ENCODE peak calls at places on chromosomes 13 and 19, in seven cellular contexts. O, J, G, S, W, C and K are unnamed samples. For H3K9me3, the result is how much of the 10 kb centered on the place peaks cover.

GRCh38 chr19:18109731-18110671 is 12.4 kb downstream of the MAST3 start:
- DNase-seq in O (peak), J (peak), G (peak), C (peak), W (peak), S (peak), K (no peak)

GRCh38 chr19:40143612-40144011 is 47.6 kb upstream of the MAP3K10 start:
- DNase-seq in S (no peak), O (peak), C (no peak), J (no peak), W (no peak), G (no peak), K (no peak)

GRCh38 chr13:30352121-30352520 is 44.8 kb upstream of the KATNAL1 start:
- DNase-seq in W (no peak), O (no peak), C (no peak), J (no peak), S (no peak), G (no peak), K (no peak)

GRCh38 chr19:51016798-51017683 is 2.5 kb downstream of the KLK10 start:
- DNase-seq in O (peak), C (peak), S (peak), J (peak), G (peak), W (no peak), K (no peak)

GRCh38 chr13:39682788-39683187 is 27.3 kb downstream of the COG6 start:
- DNase-seq in J (no peak), W (no peak), G (no peak), C (no peak), S (no peak), O (no peak), K (no peak)

GRCh38 chr19:50745221-50745620 is 22.1 kb downstream of the CLEC11A start:
- DNase-seq in J (no peak), S (no peak), G (no peak), C (no peak), O (no peak), W (no peak), K (no peak)

GRCh38 chr13:86020350-86021002 is 221.3 kb upstream of the SLITRK6 start:
- DNase-seq in C (no peak), W (no peak), S (no peak), G (peak), O (no peak), J (peak), K (no peak)

GRCh38 chr19:16575861-16576689 is 3.9 kb upstream of the SLC35E1 start:
- DNase-seq in O (no peak), G (no peak), J (no peak), C (no peak), S (no peak), W (no peak), K (no peak)

GRCh38 chr13:73940098-73940497 is 194.1 kb downstream of the KLF12 start:
- DNase-seq in W (peak), C (no peak), O (no peak), G (no peak), J (no peak), S (no peak), K (no peak)

GRCh38 chr13:114064516-114065140 is 67.8 kb downstream of the RASA3 start:
- DNase-seq in W (peak), S (peak), J (peak), O (no peak), G (peak), C (peak), K (peak)

GRCh38 chr19:55461974-55462628 is 659 bp upstream of the ISOC2 start:
- DNase-seq in W (no peak), S (no peak), J (peak), G (peak), C (no peak), O (no peak), K (no peak)

GRCh38 chr13:64568748-64569147 is 2661.4 kb downstream of the PCDH9 start:
- DNase-seq in G (no peak), C (no peak), O (no peak), J (no peak), S (no peak), W (no peak), K (no peak)

GRCh38 chr19:40530091-40530901 is 46.4 kb upstream of the SHKBP1 start:
- DNase-seq in C (no peak), J (no peak), W (no peak), S (peak), O (no peak), G (peak), K (no peak)

GRCh38 chr19:10136936-10137335 is 17.2 kb upstream of the EIF3G start:
- DNase-seq in C (no peak), J (no peak), W (no peak), G (no peak), S (no peak), O (no peak), K (no peak)

GRCh38 chr19:16749326-16749725 is 29.7 kb downstream of the NWD1 start:
- DNase-seq in S (no peak), J (no peak), C (no peak), G (no peak), O (no peak), W (no peak), K (no peak)

GRCh38 chr19:46902402-46902766 is 41.6 kb downstream of the ARHGAP35 start:
- DNase-seq in G (no peak), C (peak), S (no peak), O (no peak), J (peak), W (no peak), K (peak)

GRCh38 chr19:55179570-55180484 is at the start of gene SYT5:
- DNase-seq in S (peak), O (peak), J (peak), G (peak), C (no peak), W (no peak), K (no peak)

GRCh38 chr19:11451942-11452813 is 16.7 kb downstream of the PRKCSH start:
- DNase-seq in O (no peak), C (no peak), W (no peak), J (no peak), G (peak), S (peak), K (no peak)

GRCh38 chr19:29542776-29543175 is 17.0 kb downstream of the VSTM2B start:
- DNase-seq in O (no peak), C (no peak), W (no peak), G (no peak), J (no peak), S (no peak), K (no peak)

GRCh38 chr19:741506-742131 is 9.3 kb upstream of the MISP start:
- DNase-seq in S (peak), J (peak), C (no peak), G (peak), W (no peak), O (no peak), K (no peak)

GRCh38 chr13:28466151-28466550 is 28.8 kb downstream of the FLT1 start:
- DNase-seq in J (peak), G (no peak), C (no peak), O (no peak), S (no peak), W (no peak), K (no peak)

GRCh38 chr13:106232680-106233079 is 302.8 kb downstream of the EFNB2 start:
- DNase-seq in C (no peak), G (no peak), O (no peak), J (no peak), S (no peak), W (no peak), K (no peak)

GRCh38 chr19:23539499-23539898 is 144.2 kb upstream of the ZNF91 start:
- DNase-seq in W (no peak), J (no peak), C (no peak), G (no peak), O (no peak), S (no peak), K (no peak)
- H3K9me3 ChIP-seq in W (under half), J (under half), C (half or more), G (under half), O (under half), S (under half), K (under half)

DNA sequence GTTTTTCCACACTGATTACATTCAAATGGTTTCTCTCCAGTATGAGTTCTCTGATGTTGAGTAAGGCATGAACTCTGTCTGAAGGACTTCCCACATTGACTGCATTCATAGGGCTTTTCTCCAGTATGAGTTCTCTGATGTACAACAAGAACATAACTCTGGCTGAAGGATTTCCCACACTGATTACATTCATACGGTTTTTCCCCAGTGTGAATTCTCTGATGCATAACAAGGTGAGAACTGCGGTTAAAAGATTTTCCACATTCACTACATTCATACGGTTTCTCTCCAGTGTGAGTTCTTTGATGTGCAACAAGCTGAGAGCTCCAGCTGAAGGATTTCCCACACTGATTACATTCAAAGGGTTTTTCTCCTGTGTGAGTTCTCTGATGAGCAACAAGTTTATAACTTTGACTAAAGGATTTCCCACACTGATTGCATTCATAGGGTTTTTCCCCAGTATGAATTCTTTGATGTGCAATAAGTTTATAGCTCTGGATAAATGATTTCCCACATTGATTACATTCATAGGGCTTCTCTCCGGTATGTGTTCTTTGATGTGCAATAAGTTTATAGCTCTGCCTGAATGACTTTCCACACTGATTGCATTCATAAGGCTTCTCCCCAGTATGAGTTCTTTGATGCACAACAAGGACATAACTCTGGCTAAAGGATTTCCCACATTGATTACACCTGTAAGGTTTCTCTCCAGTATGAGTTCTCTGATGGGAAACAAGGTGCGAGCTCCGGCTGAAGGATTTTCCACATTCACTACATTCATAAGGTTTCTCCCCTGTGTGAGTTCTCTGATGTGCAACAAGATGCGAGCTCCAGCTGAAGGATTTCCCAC is 23.5 kb downstream of the ZNF180 start:
- DNase-seq in O (peak), S (peak), G (no peak), W (no peak), J (peak), C (peak), K (no peak)
- H3K9me3 ChIP-seq in O (half or more), S (half or more), G (half or more), W (half or more), J (half or more), C (half or more), K (half or more)

DNA sequence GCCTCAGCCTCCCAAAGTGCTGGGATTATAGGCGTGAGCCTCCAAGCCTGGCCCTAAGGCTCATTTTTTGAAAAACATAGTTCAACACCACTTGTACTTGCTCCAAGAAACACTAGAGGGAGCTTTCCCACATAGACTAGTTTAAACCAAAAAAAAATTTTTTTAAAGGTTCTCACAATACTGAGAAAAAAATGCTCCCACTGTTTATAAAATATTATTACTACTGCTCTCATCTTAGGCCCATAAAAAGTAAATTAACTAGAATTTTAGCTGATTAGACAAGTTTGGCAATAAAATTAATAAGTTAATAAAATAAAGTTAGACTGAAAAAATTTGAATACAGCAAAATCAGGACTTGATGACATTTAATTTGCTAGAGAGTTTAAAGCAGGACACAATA is 109.5 kb downstream of the TBC1D4 start:
- DNase-seq in J (peak), W (no peak), C (peak), O (peak), G (peak), S (peak), K (no peak)
- H3K9me3 ChIP-seq in J (under half), W (under half), C (under half), O (under half), G (under half), S (under half), K (under half)

GRCh38 chr13:98280176-98280510 is 103.1 kb upstream of the RNF113B start:
- DNase-seq in J (no peak), O (no peak), C (no peak), S (no peak), W (no peak), G (no peak), K (no peak)
- H3K9me3 ChIP-seq in J (under half), O (under half), C (under half), S (under half), W (under half), G (under half), K (under half)

DNA sequence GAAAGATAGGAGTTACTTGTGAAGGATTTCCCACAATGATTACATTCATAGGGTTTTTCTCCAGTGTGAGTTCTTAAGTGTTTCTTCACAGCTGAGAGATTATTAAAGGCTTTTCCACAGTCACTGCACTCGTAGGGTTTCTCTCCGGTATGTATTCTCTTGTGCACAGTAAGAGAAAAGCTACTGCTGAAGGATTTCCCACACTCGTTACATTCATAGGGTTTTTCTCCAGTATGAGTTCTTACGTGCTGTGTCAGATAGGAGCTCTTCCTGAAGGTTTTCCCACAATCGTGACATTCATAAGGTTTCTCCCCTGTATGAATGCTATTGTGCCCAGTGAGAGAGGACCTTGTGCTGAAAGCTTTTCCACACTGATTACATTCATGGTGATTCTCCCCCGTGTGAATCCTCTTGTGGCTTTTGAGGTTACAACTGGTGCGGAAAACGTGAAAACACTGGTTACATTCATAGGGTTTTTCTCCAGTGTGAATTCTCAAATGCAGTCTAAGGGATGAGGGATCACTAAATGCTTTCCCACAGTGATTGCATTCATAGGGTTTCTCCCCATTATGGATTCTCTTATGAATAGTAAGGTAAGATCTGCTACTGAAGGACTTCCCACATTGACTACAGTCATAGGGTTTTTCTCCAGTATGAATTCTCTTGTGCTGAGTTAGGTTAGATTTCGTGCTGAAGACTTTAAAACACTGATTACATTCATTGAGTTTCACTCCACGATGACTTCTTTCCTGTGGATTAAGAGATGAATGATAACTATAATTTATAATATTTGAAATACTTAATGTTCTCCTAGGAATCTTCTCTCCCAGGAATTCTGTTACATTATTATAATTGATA is 20.6 kb downstream of the ZNF558 start:
- DNase-seq in W (no peak), S (no peak), O (no peak), J (peak), C (no peak), G (no peak), K (no peak)
- H3K9me3 ChIP-seq in W (half or more), S (half or more), O (half or more), J (half or more), C (half or more), G (half or more), K (half or more)